ENCODE peak calls at places on chromosomes 5 and 9, in four cellular contexts. S is HCT116, H is H9, I is Peyer's patch. U is an unnamed sample.

GRCh38 chr5:68171101-68171558 is 44.4 kb upstream of the PIK3R1 start:
- DNase-seq in H (no peak), I (no peak), S (no peak), U (no peak)

GRCh38 chr9:127637322-127637847 is 25.3 kb downstream of the STXBP1 start:
- DNase-seq in I (no peak), S (no peak), H (no peak), U (no peak)

GRCh38 chr9:17004500-17004899 is 130.3 kb upstream of the CNTLN start:
- DNase-seq in I (no peak), S (no peak), H (no peak), U (no peak)

GRCh38 chr5:73908440-73908839 is 282.4 kb downstream of the ARHGEF28 start:
- DNase-seq in H (no peak), S (no peak), I (no peak), U (no peak)

GRCh38 chr5:145479271-145479670 is 355.9 kb downstream of the PRELID2 start:
- DNase-seq in S (no peak), I (no peak), H (no peak), U (no peak)

GRCh38 chr5:91189480-91190332 is 193.4 kb downstream of the ARRDC3 start:
- DNase-seq in S (peak; percentile 28), I (no peak), H (no peak), U (no peak)

GRCh38 chr5:151180291-151180690 is 22.7 kb upstream of the ANXA6 start:
- DNase-seq in H (no peak), I (no peak), S (no peak), U (no peak)

GRCh38 chr5:33843579-33843978 is 48.2 kb downstream of the ADAMTS12 start:
- DNase-seq in S (no peak), H (no peak), I (no peak), U (no peak)

GRCh38 chr5:168874713-168875380 is 295.7 kb upstream of the PANK3 start:
- DNase-seq in H (peak; percentile 48), S (peak; percentile 16), I (no peak), U (no peak)

GRCh38 chr5:110807174-110807573 is 68.4 kb downstream of the SLC25A46 start:
- DNase-seq in I (no peak), S (no peak), H (no peak), U (no peak)

GRCh38 chr5:51517854-51518253 is 134.6 kb downstream of the ISL1 start:
- DNase-seq in H (no peak), I (no peak), S (no peak), U (no peak)

GRCh38 chr9:83675466-83675865 is 32.3 kb downstream of the UBQLN1 start:
- DNase-seq in S (no peak), I (no peak), H (no peak), U (no peak)

GRCh38 chr5:59648949-59649921 is 244.3 kb downstream of the PDE4D start:
- DNase-seq in I (no peak), H (no peak), S (no peak), U (no peak)

GRCh38 chr5:10552183-10553143 is 11.4 kb upstream of the ANKRD33B start:
- DNase-seq in H (no peak), S (peak; percentile 42), I (no peak), U (no peak)

GRCh38 chr5:131541766-131542165 is 93.3 kb downstream of the RAPGEF6 start:
- DNase-seq in S (no peak), I (no peak), H (no peak), U (no peak)

GRCh38 chr5:11642398-11642797 is 261.8 kb downstream of the CTNND2 start:
- DNase-seq in S (no peak), I (no peak), H (no peak), U (no peak)

GRCh38 chr5:8234179-8234578 is 365.2 kb downstream of the MTRR start:
- DNase-seq in I (no peak), H (no peak), S (no peak), U (no peak)

GRCh38 chr5:1106385-1107166 is 5.3 kb downstream of the SLC12A7 start:
- DNase-seq in S (no peak), I (no peak), H (no peak), U (no peak)
- H3K27ac ChIP-seq in S (no peak overlapping the region), I (peak overlapping the region; percentile 80), H (peak overlapping the region; percentile 4), U (peak overlapping the region; percentile 86)

GRCh38 chr9:70097187-70097586 is 53.5 kb downstream of the MAMDC2 start:
- DNase-seq in H (no peak), I (no peak), S (no peak), U (no peak)

GRCh38 chr9:70105142-70105541 is 61.5 kb downstream of the MAMDC2 start:
- DNase-seq in S (no peak), H (no peak), I (no peak), U (no peak)

GRCh38 chr9:70094747-70095146 is 51.1 kb downstream of the MAMDC2 start:
- DNase-seq in I (no peak), H (no peak), S (no peak), U (no peak)

GRCh38 chr9:70101265-70101664 is 57.6 kb downstream of the MAMDC2 start:
- DNase-seq in S (no peak), H (no peak), I (no peak), U (no peak)

DNA sequence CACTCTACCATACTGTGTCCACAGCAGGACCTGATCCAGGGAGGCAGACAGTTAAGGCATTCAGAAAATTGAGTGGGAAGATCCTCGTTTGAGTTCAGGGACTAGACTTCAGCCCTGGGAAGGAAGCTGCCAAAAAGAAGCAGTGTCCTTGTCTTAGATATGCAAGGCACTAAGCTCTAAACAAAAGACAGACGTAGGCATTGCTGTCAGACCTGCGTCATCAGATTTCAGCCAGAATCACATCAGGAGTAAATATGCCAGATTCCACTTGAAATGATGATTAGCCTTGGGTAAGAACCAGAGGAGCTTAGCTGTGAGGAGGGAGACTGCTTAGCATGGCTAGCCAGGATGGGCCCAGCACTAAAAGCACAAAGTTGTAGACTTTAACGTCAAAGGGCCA is 56.7 kb downstream of the MAMDC2 start:
- DNase-seq in I (no peak), S (no peak), H (no peak), U (no peak)
- H3K27ac ChIP-seq in I (no peak overlapping the region), S (no peak overlapping the region), H (no peak overlapping the region), U (no peak overlapping the region)

DNA sequence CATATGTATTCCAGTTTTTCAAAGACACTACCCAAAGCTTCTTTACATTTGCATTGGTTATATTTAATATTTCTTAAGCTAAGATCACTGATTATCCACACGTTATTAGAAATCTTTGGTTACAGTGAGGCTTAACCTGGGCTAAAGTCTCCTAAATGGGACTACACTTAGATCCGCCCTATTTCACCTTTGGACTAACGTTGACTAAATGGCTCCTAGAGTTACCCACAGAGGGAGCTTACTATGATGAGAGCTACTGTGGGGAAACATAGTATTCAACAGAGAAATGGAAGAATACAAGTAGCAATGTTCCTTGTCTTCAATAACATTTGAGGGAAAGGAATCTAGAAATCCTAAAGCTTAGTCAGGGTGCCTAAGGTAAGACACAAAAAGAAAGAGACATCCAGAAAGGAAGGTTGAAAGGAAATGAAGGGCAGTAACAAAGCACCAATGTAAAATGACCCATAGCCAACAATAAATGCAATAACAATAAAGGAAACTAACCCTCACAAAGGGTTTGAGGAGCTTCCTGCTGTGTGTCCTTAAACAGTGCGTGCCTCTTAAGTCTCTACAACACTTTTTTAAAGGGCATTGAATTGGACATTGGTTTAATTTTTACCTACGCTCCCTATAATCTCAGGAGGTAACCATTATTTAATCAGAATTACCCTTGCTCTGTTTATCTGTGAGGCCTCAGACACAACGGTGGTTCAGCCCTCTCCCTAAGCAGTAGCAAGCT is 217.1 kb downstream of the PJA2 start:
- DNase-seq in I (no peak), S (no peak), H (no peak), U (no peak)
- H3K27ac ChIP-seq in I (no peak overlapping the region), S (no peak overlapping the region), H (no peak overlapping the region), U (no peak overlapping the region)

GRCh38 chr9:113511047-113511521 is 47.6 kb downstream of the RGS3 start:
- DNase-seq in I (peak; percentile 76), H (no peak), S (no peak), U (no peak)
- H3K27ac ChIP-seq in I (no peak overlapping the region), H (no peak overlapping the region), S (no peak overlapping the region), U (peak overlapping the region; percentile 57)

DNA sequence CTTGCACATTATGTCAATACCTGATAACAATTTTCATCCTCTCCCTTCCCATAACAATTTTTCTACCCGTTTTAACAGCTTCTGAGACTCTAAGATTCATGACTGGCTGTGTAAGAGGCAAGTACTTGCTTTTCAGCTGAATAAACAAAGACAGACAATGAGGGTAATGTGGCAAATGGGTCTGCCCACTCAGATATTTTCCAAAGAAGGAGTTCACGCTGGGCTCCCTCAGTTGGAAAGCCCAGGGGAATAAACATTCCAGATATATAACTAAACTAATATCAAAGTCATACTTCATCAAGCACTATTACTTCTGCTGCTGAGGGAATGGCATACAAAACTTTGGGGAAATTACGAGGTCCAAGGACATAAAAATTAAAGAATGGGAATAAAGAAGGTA is 24.4 kb downstream of the MEGF9 start:
- DNase-seq in I (no peak), S (no peak), H (no peak), U (no peak)
- H3K27ac ChIP-seq in I (no peak overlapping the region), S (no peak overlapping the region), H (no peak overlapping the region), U (no peak overlapping the region)

GRCh38 chr9:77712533-77713130 is 64.5 kb upstream of the GNA14 start:
- DNase-seq in H (no peak), S (no peak), I (no peak), U (no peak)

GRCh38 chr9:77710276-77710675 is 62.2 kb upstream of the GNA14 start:
- DNase-seq in H (no peak), I (no peak), S (no peak), U (no peak)

GRCh38 chr9:77707696-77708095 is 59.6 kb upstream of the GNA14 start:
- DNase-seq in S (peak; percentile 22), H (no peak), I (no peak), U (no peak)

GRCh38 chr9:77710965-77711657 is 63.0 kb upstream of the GNA14 start:
- DNase-seq in H (no peak), S (no peak), I (no peak), U (no peak)

GRCh38 chr9:77708416-77708815 is 60.3 kb upstream of the GNA14 start:
- DNase-seq in I (no peak), H (no peak), S (no peak), U (no peak)
- H3K27ac ChIP-seq in I (no peak overlapping the region), H (no peak overlapping the region), S (no peak overlapping the region), U (no peak overlapping the region)

U was measured in effector memory CD4-positive, alpha-beta T cell.